ENCODE peak calls at places on chromosomes 13 and 19, in four cellular contexts. One of them, this sample, is unnamed.

GRCh38 chr19:4367781-4368127 is 24.4 kb downstream of the MPND start:
- DNase-seq in IMR-90: no peak
- DNase-seq in H9: no peak
- DNase-seq in fibroblast of lung: no peak
- DNase-seq in this sample: no peak

GRCh38 chr13:30616927-30617314 is 799 bp upstream of the USPL1 start:
- DNase-seq in IMR-90: peak
- DNase-seq in H9: no peak
- DNase-seq in fibroblast of lung: peak
- DNase-seq in this sample: peak

GRCh38 chr19:49552749-49553148 is 24.9 kb downstream of the RCN3 start:
- DNase-seq in IMR-90: no peak
- DNase-seq in H9: no peak
- DNase-seq in fibroblast of lung: no peak
- DNase-seq in this sample: no peak

GRCh38 chr13:91144054-91144453 is 203.4 kb upstream of the MIR17HG start:
- DNase-seq in IMR-90: no peak
- DNase-seq in H9: no peak
- DNase-seq in fibroblast of lung: no peak
- DNase-seq in this sample: no peak

GRCh38 chr13:45439000-45439399 is 20.8 kb upstream of the SLC25A30 start:
- DNase-seq in IMR-90: no peak
- DNase-seq in H9: no peak
- DNase-seq in fibroblast of lung: no peak
- DNase-seq in this sample: no peak

GRCh38 chr19:14479985-14480694 is 5.0 kb upstream of the PTGER1 start:
- DNase-seq in IMR-90: peak
- DNase-seq in H9: peak
- DNase-seq in fibroblast of lung: peak
- DNase-seq in this sample: peak

GRCh38 chr19:6103217-6103644 is 7.1 kb downstream of the RFX2 start:
- DNase-seq in IMR-90: peak
- DNase-seq in H9: no peak
- DNase-seq in fibroblast of lung: peak
- DNase-seq in this sample: no peak

GRCh38 chr13:48626077-48626449 is 27.7 kb upstream of the CYSLTR2 start:
- DNase-seq in IMR-90: peak
- DNase-seq in H9: no peak
- DNase-seq in fibroblast of lung: peak
- DNase-seq in this sample: no peak

GRCh38 chr19:16168465-16169081 is 4.8 kb downstream of the CIB3 start:
- DNase-seq in IMR-90: peak
- DNase-seq in H9: no peak
- DNase-seq in fibroblast of lung: no peak
- DNase-seq in this sample: peak

GRCh38 chr13:112721198-112722104 is 31.6 kb downstream of the ATP11A start:
- DNase-seq in IMR-90: no peak
- DNase-seq in H9: no peak
- DNase-seq in fibroblast of lung: no peak
- DNase-seq in this sample: no peak

GRCh38 chr13:25874907-25875306 is 176.9 kb downstream of the SHISA2 start:
- DNase-seq in IMR-90: no peak
- DNase-seq in H9: no peak
- DNase-seq in fibroblast of lung: no peak
- DNase-seq in this sample: no peak

GRCh38 chr13:32538621-32539246 is at the start of gene N4BP2L2:
- DNase-seq in IMR-90: peak
- DNase-seq in H9: peak
- DNase-seq in fibroblast of lung: peak
- DNase-seq in this sample: peak

GRCh38 chr13:37139356-37139755 is 33.9 kb upstream of the CSNK1A1L start:
- DNase-seq in IMR-90: no peak
- DNase-seq in H9: no peak
- DNase-seq in fibroblast of lung: no peak
- DNase-seq in this sample: no peak

GRCh38 chr19:19530423-19530804 is 1.7 kb downstream of the YJEFN3 start:
- DNase-seq in IMR-90: peak
- DNase-seq in H9: no peak
- DNase-seq in fibroblast of lung: no peak
- DNase-seq in this sample: peak

GRCh38 chr13:80931118-80931517 is 590.2 kb upstream of the SPRY2 start:
- DNase-seq in IMR-90: no peak
- DNase-seq in H9: no peak
- DNase-seq in fibroblast of lung: no peak
- DNase-seq in this sample: no peak

GRCh38 chr13:67369895-67370660 is 139.9 kb upstream of the PCDH9 start:
- DNase-seq in IMR-90: peak
- DNase-seq in H9: no peak
- DNase-seq in fibroblast of lung: peak
- DNase-seq in this sample: no peak
- H2AFZ ChIP-seq in IMR-90: no peak
- H2AFZ ChIP-seq in H9: no peak
- H2AFZ ChIP-seq in fibroblast of lung: no peak
- H2AFZ ChIP-seq in this sample: no peak

GRCh38 chr19:58520257-58520599 is 618 bp upstream of the ZBTB45 start:
- DNase-seq in IMR-90: no peak
- DNase-seq in H9: no peak
- DNase-seq in fibroblast of lung: no peak
- DNase-seq in this sample: no peak

GRCh38 chr19:58518261-58519086 is 1.1 kb downstream of the ZBTB45 start:
- DNase-seq in IMR-90: no peak
- DNase-seq in H9: peak
- DNase-seq in fibroblast of lung: no peak
- DNase-seq in this sample: no peak

GRCh38 chr19:58519087-58519354 is 589 bp downstream of the ZBTB45 start:
- DNase-seq in IMR-90: peak
- DNase-seq in H9: peak
- DNase-seq in fibroblast of lung: peak
- DNase-seq in this sample: peak

GRCh38 chr19:58519355-58520256 is at the start of gene ZBTB45:
- DNase-seq in IMR-90: peak
- DNase-seq in H9: peak
- DNase-seq in fibroblast of lung: peak
- DNase-seq in this sample: peak

DNA sequence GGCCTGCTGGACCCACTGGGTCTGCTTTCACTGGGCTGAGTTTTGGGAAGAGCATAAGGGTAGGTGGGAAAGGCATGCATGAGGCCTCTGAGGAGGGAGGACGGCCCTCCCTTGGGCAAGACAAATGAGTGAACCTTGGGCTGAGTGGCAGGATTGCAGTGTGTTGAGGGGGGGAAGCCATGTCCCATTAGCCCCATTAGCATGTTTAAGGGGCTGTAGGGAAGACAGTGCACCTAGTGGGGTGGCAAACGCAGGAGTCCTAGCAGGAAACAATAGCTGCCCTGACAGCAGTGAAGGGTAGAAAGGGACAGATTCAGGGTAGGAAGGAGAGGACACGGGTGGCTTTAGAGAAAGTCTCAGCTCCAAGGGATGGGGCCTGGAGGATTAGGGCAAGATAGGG is 3.1 kb upstream of the ZBTB45 start:
- DNase-seq in IMR-90: no peak
- DNase-seq in H9: peak
- DNase-seq in fibroblast of lung: no peak
- DNase-seq in this sample: no peak
- H2AFZ ChIP-seq in IMR-90: peak
- H2AFZ ChIP-seq in H9: no peak
- H2AFZ ChIP-seq in fibroblast of lung: no peak
- H2AFZ ChIP-seq in this sample: peak

GRCh38 chr19:10784257-10784656 is 51.8 kb downstream of the TMED1 start:
- DNase-seq in IMR-90: no peak
- DNase-seq in H9: no peak
- DNase-seq in fibroblast of lung: no peak
- DNase-seq in this sample: no peak

GRCh38 chr19:10782795-10783194 is 53.2 kb downstream of the TMED1 start:
- DNase-seq in IMR-90: no peak
- DNase-seq in H9: no peak
- DNase-seq in fibroblast of lung: no peak
- DNase-seq in this sample: no peak

GRCh38 chr19:10789876-10790275 is 46.1 kb downstream of the TMED1 start:
- DNase-seq in IMR-90: no peak
- DNase-seq in H9: no peak
- DNase-seq in fibroblast of lung: no peak
- DNase-seq in this sample: no peak

GRCh38 chr19:10788146-10788545 is 47.9 kb downstream of the TMED1 start:
- DNase-seq in IMR-90: no peak
- DNase-seq in H9: no peak
- DNase-seq in fibroblast of lung: no peak
- DNase-seq in this sample: no peak
- H2AFZ ChIP-seq in IMR-90: no peak
- H2AFZ ChIP-seq in H9: no peak
- H2AFZ ChIP-seq in fibroblast of lung: no peak
- H2AFZ ChIP-seq in this sample: no peak

DNA sequence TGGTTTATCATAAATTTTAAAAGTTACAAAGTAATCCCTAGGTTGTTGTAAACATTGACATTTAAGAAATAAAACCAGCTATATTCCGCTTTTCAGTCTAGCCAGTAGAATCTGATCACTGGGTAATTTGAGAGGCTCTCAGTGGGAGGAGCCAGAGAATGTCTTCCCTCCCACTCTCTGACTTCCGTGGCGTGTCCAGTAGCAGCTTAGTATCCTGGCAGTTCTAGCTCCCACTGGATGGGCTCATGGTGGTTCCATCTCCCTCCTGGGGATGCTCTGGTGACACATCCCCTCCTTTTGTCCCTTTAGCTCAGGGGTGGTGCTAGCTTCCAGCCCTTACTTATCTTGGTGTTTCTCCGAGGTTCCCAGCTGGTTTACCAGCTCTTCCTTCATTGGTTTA is 34.5 kb downstream of the MTUS2 start:
- DNase-seq in IMR-90: no peak
- DNase-seq in H9: peak
- DNase-seq in fibroblast of lung: no peak
- DNase-seq in this sample: peak
- H2AFZ ChIP-seq in IMR-90: no peak
- H2AFZ ChIP-seq in H9: no peak
- H2AFZ ChIP-seq in fibroblast of lung: no peak
- H2AFZ ChIP-seq in this sample: no peak

This sample was measured in GM23338.